ENCODE peak calls at places on chromosomes 11 and 22, in seven cellular contexts. One of them, this sample, is unnamed.

GRCh38 chr11:5489571-5490357 is 1.3 kb downstream of the OR52D1 start:
- DNase-seq in SK-N-SH: no peak
- DNase-seq in HCT116: no peak
- DNase-seq in GM12878: no peak
- DNase-seq in HepG2: no peak
- DNase-seq in K562: no peak
- DNase-seq in H1: no peak
- DNase-seq in this sample: no peak

GRCh38 chr22:45764051-45764450 is 92.4 kb downstream of the ATXN10 start:
- DNase-seq in SK-N-SH: no peak
- DNase-seq in HCT116: no peak
- DNase-seq in K562: no peak
- DNase-seq in H1: no peak
- DNase-seq in GM12878: no peak
- DNase-seq in HepG2: no peak
- DNase-seq in this sample: no peak

GRCh38 chr11:125593113-125593761 is 585 bp downstream of the STT3A start:
- DNase-seq in SK-N-SH: no peak
- DNase-seq in HCT116: peak
- DNase-seq in GM12878: no peak
- DNase-seq in K562: peak
- DNase-seq in H1: no peak
- DNase-seq in HepG2: peak
- DNase-seq in this sample: no peak

GRCh38 chr11:8654503-8654902 is 28.0 kb downstream of the TRIM66 start:
- DNase-seq in H1: no peak
- DNase-seq in HCT116: no peak
- DNase-seq in SK-N-SH: no peak
- DNase-seq in HepG2: no peak
- DNase-seq in GM12878: no peak
- DNase-seq in K562: no peak
- DNase-seq in this sample: no peak

GRCh38 chr22:46972901-46973831 is 210.7 kb downstream of the TBC1D22A start:
- DNase-seq in GM12878: no peak
- DNase-seq in HCT116: no peak
- DNase-seq in HepG2: no peak
- DNase-seq in SK-N-SH: peak
- DNase-seq in H1: no peak
- DNase-seq in K562: no peak
- DNase-seq in this sample: no peak

GRCh38 chr22:46803031-46803880 is 40.8 kb downstream of the TBC1D22A start:
- DNase-seq in K562: peak
- DNase-seq in SK-N-SH: peak
- DNase-seq in GM12878: no peak
- DNase-seq in H1: peak
- DNase-seq in HepG2: peak
- DNase-seq in HCT116: peak
- DNase-seq in this sample: peak

GRCh38 chr11:67606477-67607295 is at the start of gene NDUFV1:
- DNase-seq in GM12878: peak
- DNase-seq in K562: peak
- DNase-seq in HCT116: peak
- DNase-seq in H1: no peak
- DNase-seq in SK-N-SH: peak
- DNase-seq in HepG2: peak
- DNase-seq in this sample: peak

GRCh38 chr11:35618497-35619029 is 303 bp downstream of the FJX1 start:
- DNase-seq in GM12878: no peak
- DNase-seq in HepG2: no peak
- DNase-seq in SK-N-SH: peak
- DNase-seq in HCT116: no peak
- DNase-seq in H1: no peak
- DNase-seq in K562: peak
- DNase-seq in this sample: peak

GRCh38 chr22:29912605-29913398 is 29.8 kb downstream of the MTMR3 start:
- DNase-seq in SK-N-SH: no peak
- DNase-seq in HCT116: no peak
- DNase-seq in K562: no peak
- DNase-seq in HepG2: no peak
- DNase-seq in H1: no peak
- DNase-seq in GM12878: no peak
- DNase-seq in this sample: no peak

GRCh38 chr11:63906585-63906984 is 10.4 kb downstream of the RCOR2 start:
- DNase-seq in K562: peak
- DNase-seq in SK-N-SH: peak
- DNase-seq in H1: no peak
- DNase-seq in HCT116: no peak
- DNase-seq in GM12878: no peak
- DNase-seq in HepG2: no peak
- DNase-seq in this sample: peak

GRCh38 chr11:64237484-64237951 is 3.1 kb downstream of the VEGFB start:
- DNase-seq in H1: no peak
- DNase-seq in HCT116: no peak
- DNase-seq in SK-N-SH: no peak
- DNase-seq in HepG2: peak
- DNase-seq in K562: no peak
- DNase-seq in GM12878: no peak
- DNase-seq in this sample: peak

GRCh38 chr11:129410561-129410960 is 34.9 kb downstream of the BARX2 start:
- DNase-seq in GM12878: no peak
- DNase-seq in K562: no peak
- DNase-seq in HepG2: no peak
- DNase-seq in H1: no peak
- DNase-seq in SK-N-SH: no peak
- DNase-seq in HCT116: no peak
- DNase-seq in this sample: peak

GRCh38 chr11:8776209-8776608 is 93.6 kb downstream of the RPL27A start:
- DNase-seq in HepG2: peak
- DNase-seq in HCT116: no peak
- DNase-seq in K562: no peak
- DNase-seq in GM12878: no peak
- DNase-seq in H1: no peak
- DNase-seq in SK-N-SH: no peak
- DNase-seq in this sample: no peak

GRCh38 chr22:24894998-24895397 is 51.5 kb downstream of the LHFPL7 start:
- DNase-seq in K562: no peak
- DNase-seq in SK-N-SH: peak
- DNase-seq in HCT116: peak
- DNase-seq in H1: no peak
- DNase-seq in GM12878: no peak
- DNase-seq in HepG2: peak
- DNase-seq in this sample: peak

GRCh38 chr11:11579012-11579755 is 42.6 kb downstream of the GALNT18 start:
- DNase-seq in GM12878: no peak
- DNase-seq in H1: no peak
- DNase-seq in HepG2: no peak
- DNase-seq in HCT116: no peak
- DNase-seq in K562: no peak
- DNase-seq in SK-N-SH: no peak
- DNase-seq in this sample: no peak

GRCh38 chr22:42473484-42474193 is 41.4 kb upstream of the NFAM1 start:
- DNase-seq in SK-N-SH: peak
- DNase-seq in HepG2: peak
- DNase-seq in GM12878: no peak
- DNase-seq in K562: peak
- DNase-seq in HCT116: peak
- DNase-seq in H1: no peak
- DNase-seq in this sample: peak

GRCh38 chr11:40316171-40316570 is 1143.3 kb downstream of the LRRC4C start:
- DNase-seq in HepG2: no peak
- DNase-seq in H1: no peak
- DNase-seq in K562: no peak
- DNase-seq in SK-N-SH: no peak
- DNase-seq in GM12878: no peak
- DNase-seq in HCT116: no peak
- DNase-seq in this sample: no peak

GRCh38 chr11:115469361-115469760 is 34.9 kb downstream of the CADM1 start:
- DNase-seq in SK-N-SH: no peak
- DNase-seq in HCT116: no peak
- DNase-seq in K562: no peak
- DNase-seq in H1: no peak
- DNase-seq in HepG2: no peak
- DNase-seq in GM12878: peak
- DNase-seq in this sample: no peak

GRCh38 chr11:12056112-12056511 is 47.7 kb upstream of the DKK3 start:
- DNase-seq in HCT116: no peak
- DNase-seq in GM12878: no peak
- DNase-seq in SK-N-SH: no peak
- DNase-seq in H1: no peak
- DNase-seq in HepG2: no peak
- DNase-seq in K562: no peak
- DNase-seq in this sample: no peak

GRCh38 chr11:109971184-109971523 is 122.0 kb upstream of the ZC3H12C start:
- DNase-seq in K562: no peak
- DNase-seq in SK-N-SH: no peak
- DNase-seq in GM12878: no peak
- DNase-seq in HepG2: no peak
- DNase-seq in H1: no peak
- DNase-seq in HCT116: no peak
- DNase-seq in this sample: no peak

GRCh38 chr11:5624489-5625278 is at the start of gene TRIM34:
- DNase-seq in H1: no peak
- DNase-seq in K562: peak
- DNase-seq in GM12878: peak
- DNase-seq in HepG2: no peak
- DNase-seq in SK-N-SH: no peak
- DNase-seq in HCT116: no peak
- DNase-seq in this sample: peak

GRCh38 chr22:49009359-49010063 is 818.2 kb downstream of the BRD1 start:
- DNase-seq in K562: no peak
- DNase-seq in H1: no peak
- DNase-seq in SK-N-SH: no peak
- DNase-seq in HepG2: no peak
- DNase-seq in HCT116: no peak
- DNase-seq in GM12878: no peak
- DNase-seq in this sample: no peak

DNA sequence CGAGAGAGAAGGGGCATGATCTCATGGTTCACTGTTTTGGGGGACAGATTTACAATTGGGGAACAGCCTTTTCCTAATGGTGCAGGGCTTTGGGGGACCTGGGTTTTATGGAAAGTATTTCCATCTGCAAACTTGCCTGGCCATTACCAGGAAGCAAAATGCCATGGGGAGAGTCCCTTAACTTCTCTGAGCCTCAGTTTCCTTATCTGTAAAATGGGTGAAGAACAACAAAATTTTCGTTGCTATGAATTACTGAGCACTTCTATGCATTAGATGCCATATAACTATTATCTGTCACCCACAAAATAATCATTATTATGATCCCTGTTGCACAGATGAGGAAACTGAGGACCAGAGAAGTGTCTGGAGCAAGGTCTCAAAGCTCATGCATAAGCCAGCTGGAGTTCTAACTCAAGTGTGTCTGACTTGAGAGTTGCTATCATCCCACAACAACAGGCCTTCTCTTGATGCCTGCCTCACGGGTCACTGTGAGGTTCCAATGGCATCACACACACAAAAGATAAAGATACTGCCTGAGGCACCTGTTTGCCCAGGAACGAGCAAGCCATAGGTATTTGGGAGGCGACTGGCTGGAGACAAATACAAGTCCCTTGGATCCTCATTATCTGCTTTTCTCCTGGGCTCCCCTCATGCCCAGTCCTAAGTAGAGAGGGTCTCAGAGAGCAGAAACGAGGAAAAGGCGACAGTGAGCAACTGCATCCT is 15.8 kb downstream of the TPST2 start:
- DNase-seq in H1: no peak
- DNase-seq in HepG2: no peak
- DNase-seq in GM12878: no peak
- DNase-seq in SK-N-SH: no peak
- DNase-seq in HCT116: no peak
- DNase-seq in K562: no peak
- DNase-seq in this sample: no peak
- TF ChIP-seq JUND in H1: no peak
- TF ChIP-seq JUND in HepG2: no peak
- TF ChIP-seq JUND in GM12878: no peak
- TF ChIP-seq JUND in SK-N-SH: no peak
- TF ChIP-seq JUND in HCT116: no peak
- TF ChIP-seq JUND in K562: no peak
- TF ChIP-seq JUND in this sample: no peak

GRCh38 chr11:2366733-2367132 is 10.4 kb upstream of the CD81 start:
- DNase-seq in HCT116: no peak
- DNase-seq in GM12878: no peak
- DNase-seq in SK-N-SH: no peak
- DNase-seq in K562: peak
- DNase-seq in HepG2: no peak
- DNase-seq in H1: no peak
- DNase-seq in this sample: no peak
- TF ChIP-seq JUND in HCT116: no peak
- TF ChIP-seq JUND in GM12878: no peak
- TF ChIP-seq JUND in SK-N-SH: no peak
- TF ChIP-seq JUND in K562: no peak
- TF ChIP-seq JUND in HepG2: no peak
- TF ChIP-seq JUND in H1: no peak
- TF ChIP-seq JUND in this sample: no peak

DNA sequence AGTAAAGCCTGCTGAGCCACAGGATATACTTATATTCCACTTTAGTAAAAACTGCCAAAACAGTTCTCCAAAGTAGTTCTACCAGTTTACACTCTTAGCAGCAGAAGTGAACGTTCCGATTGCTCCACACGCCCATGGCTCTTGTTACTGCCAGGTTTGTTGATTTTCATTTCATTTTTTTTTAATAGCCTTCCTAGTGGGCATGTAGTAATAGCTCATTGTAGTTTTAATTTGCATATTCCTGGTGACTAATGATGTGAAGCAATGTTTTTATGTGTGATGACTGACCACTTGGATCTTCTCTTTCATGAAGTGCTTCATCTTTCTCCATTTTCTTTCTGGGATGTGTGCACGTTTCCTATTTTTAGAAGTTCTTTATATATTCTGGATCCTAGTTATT is 4.8 kb upstream of the C11orf97 start:
- DNase-seq in HCT116: no peak
- DNase-seq in HepG2: no peak
- DNase-seq in H1: no peak
- DNase-seq in K562: no peak
- DNase-seq in SK-N-SH: no peak
- DNase-seq in GM12878: no peak
- DNase-seq in this sample: no peak
- TF ChIP-seq JUND in HCT116: no peak
- TF ChIP-seq JUND in HepG2: no peak
- TF ChIP-seq JUND in H1: no peak
- TF ChIP-seq JUND in K562: no peak
- TF ChIP-seq JUND in SK-N-SH: no peak
- TF ChIP-seq JUND in GM12878: no peak
- TF ChIP-seq JUND in this sample: no peak

DNA sequence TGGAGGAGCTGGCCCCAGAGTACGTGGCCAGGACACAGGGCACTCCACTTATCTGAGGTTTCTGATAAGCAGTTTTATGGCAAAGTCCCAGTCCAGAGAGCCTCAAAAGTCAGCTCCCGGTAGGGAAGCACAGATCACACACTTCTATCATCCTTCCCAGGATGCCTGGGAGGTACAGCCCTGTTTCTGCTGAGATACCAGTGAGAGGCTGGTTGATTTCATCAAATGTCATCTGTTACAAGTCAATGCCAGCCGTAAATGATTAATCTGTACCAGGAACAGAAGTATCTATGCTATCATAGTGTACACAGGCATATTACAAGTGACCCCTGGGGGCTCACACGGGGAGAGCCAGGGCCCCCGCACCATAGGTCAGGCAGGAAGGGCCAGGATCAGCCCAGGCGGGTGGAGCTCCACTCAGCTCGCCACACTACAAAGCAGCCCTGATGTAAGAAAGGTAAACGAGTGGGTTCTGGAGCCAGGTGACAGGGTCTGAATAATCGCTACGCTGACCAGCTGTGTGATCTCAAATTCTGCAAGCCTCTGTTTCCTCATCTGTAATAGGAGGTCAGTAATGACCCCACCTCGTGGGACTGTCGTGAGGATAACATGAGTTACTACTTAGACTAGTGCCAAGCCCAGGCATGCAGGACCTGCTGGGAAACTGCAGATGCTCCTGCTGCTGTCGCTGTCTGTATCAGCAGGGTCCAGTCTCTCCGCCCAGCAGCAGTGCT is 17.6 kb downstream of the PLA2G6 start:
- DNase-seq in H1: no peak
- DNase-seq in SK-N-SH: peak
- DNase-seq in GM12878: no peak
- DNase-seq in HepG2: peak
- DNase-seq in K562: peak
- DNase-seq in HCT116: no peak
- DNase-seq in this sample: no peak
- TF ChIP-seq JUND in H1: no peak
- TF ChIP-seq JUND in SK-N-SH: no peak
- TF ChIP-seq JUND in GM12878: no peak
- TF ChIP-seq JUND in HepG2: peak
- TF ChIP-seq JUND in K562: no peak
- TF ChIP-seq JUND in HCT116: no peak
- TF ChIP-seq JUND in this sample: no peak